ENCODE peak calls at places on chromosomes 3 and 15, in five cellular contexts. One of them, this sample, is unnamed.

GRCh38 chr3:55818485-55818884 is 331.4 kb upstream of the WNT5A start:
- DNase-seq in transverse colon: no peak
- DNase-seq in fibroblast of villous mesenchyme: no peak
- DNase-seq in lower lobe of right lung: no peak
- DNase-seq in foreskin fibroblast: no peak
- DNase-seq in this sample: no peak

GRCh38 chr3:11661827-11662226 is 18.1 kb upstream of the VGLL4 start:
- DNase-seq in foreskin fibroblast: peak; percentile 89
- DNase-seq in transverse colon: no peak
- DNase-seq in fibroblast of villous mesenchyme: peak; percentile 40
- DNase-seq in lower lobe of right lung: no peak
- DNase-seq in this sample: peak; percentile 81

GRCh38 chr3:10198761-10199688 is 34.3 kb downstream of the IRAK2 start:
- DNase-seq in foreskin fibroblast: peak; percentile 59
- DNase-seq in fibroblast of villous mesenchyme: peak; percentile 49
- DNase-seq in transverse colon: peak; percentile 72
- DNase-seq in lower lobe of right lung: no peak
- DNase-seq in this sample: peak; percentile 80

GRCh38 chr3:128942161-128942952 is 51.5 kb downstream of the CFAP92 start:
- DNase-seq in transverse colon: no peak
- DNase-seq in fibroblast of villous mesenchyme: no peak
- DNase-seq in lower lobe of right lung: no peak
- DNase-seq in foreskin fibroblast: no peak
- DNase-seq in this sample: no peak

GRCh38 chr15:95684693-95685115 is 645.8 kb upstream of the NR2F2 start:
- DNase-seq in transverse colon: no peak
- DNase-seq in foreskin fibroblast: peak; percentile 93
- DNase-seq in lower lobe of right lung: no peak
- DNase-seq in fibroblast of villous mesenchyme: peak; percentile 90
- DNase-seq in this sample: peak; percentile 95

GRCh38 chr3:14568269-14568668 is 28.1 kb upstream of the GRIP2 start:
- DNase-seq in fibroblast of villous mesenchyme: no peak
- DNase-seq in foreskin fibroblast: no peak
- DNase-seq in lower lobe of right lung: no peak
- DNase-seq in transverse colon: no peak
- DNase-seq in this sample: no peak

GRCh38 chr15:91678003-91678402 is 175.5 kb upstream of the SLCO3A1 start:
- DNase-seq in fibroblast of villous mesenchyme: no peak
- DNase-seq in lower lobe of right lung: no peak
- DNase-seq in transverse colon: no peak
- DNase-seq in foreskin fibroblast: no peak
- DNase-seq in this sample: no peak

GRCh38 chr15:34179257-34179656 is 30.6 kb downstream of the KATNBL1 start:
- DNase-seq in transverse colon: no peak
- DNase-seq in fibroblast of villous mesenchyme: no peak
- DNase-seq in foreskin fibroblast: no peak
- DNase-seq in lower lobe of right lung: no peak
- DNase-seq in this sample: no peak

GRCh38 chr3:55723653-55724406 is 236.7 kb upstream of the WNT5A start:
- DNase-seq in fibroblast of villous mesenchyme: no peak
- DNase-seq in foreskin fibroblast: no peak
- DNase-seq in transverse colon: no peak
- DNase-seq in lower lobe of right lung: no peak
- DNase-seq in this sample: no peak

GRCh38 chr15:68228143-68228970 is 1.2 kb downstream of the CLN6 start:
- DNase-seq in transverse colon: no peak
- DNase-seq in foreskin fibroblast: peak; percentile 35
- DNase-seq in lower lobe of right lung: no peak
- DNase-seq in fibroblast of villous mesenchyme: peak; percentile 14
- DNase-seq in this sample: peak; percentile 8

GRCh38 chr15:68229386-68230156 is at the start of gene CLN6:
- DNase-seq in fibroblast of villous mesenchyme: peak; percentile 84
- DNase-seq in foreskin fibroblast: peak; percentile 94
- DNase-seq in lower lobe of right lung: peak; percentile 90
- DNase-seq in transverse colon: peak; percentile 87
- DNase-seq in this sample: peak; percentile 77

GRCh38 chr15:68228971-68229385 is 550 bp downstream of the CLN6 start:
- DNase-seq in transverse colon: no peak
- DNase-seq in fibroblast of villous mesenchyme: peak; percentile 5
- DNase-seq in lower lobe of right lung: peak; percentile 57
- DNase-seq in foreskin fibroblast: no peak
- DNase-seq in this sample: no peak

GRCh38 chr15:68231102-68231818 is 1.7 kb upstream of the CLN6 start:
- DNase-seq in foreskin fibroblast: no peak
- DNase-seq in fibroblast of villous mesenchyme: no peak
- DNase-seq in transverse colon: no peak
- DNase-seq in lower lobe of right lung: no peak
- DNase-seq in this sample: no peak

GRCh38 chr15:68230157-68231100 is 901 bp upstream of the CLN6 start:
- DNase-seq in foreskin fibroblast: peak; percentile 62
- DNase-seq in lower lobe of right lung: no peak
- DNase-seq in fibroblast of villous mesenchyme: no peak
- DNase-seq in transverse colon: peak; percentile 30
- DNase-seq in this sample: no peak
- TF ChIP-seq CTCF in foreskin fibroblast: no peak
- TF ChIP-seq CTCF in lower lobe of right lung: no peak
- TF ChIP-seq CTCF in fibroblast of villous mesenchyme: no peak
- TF ChIP-seq CTCF in transverse colon: no peak
- TF ChIP-seq CTCF in this sample: no peak

GRCh38 chr3:33716227-33716626 is 1.8 kb downstream of the CLASP2 start:
- DNase-seq in transverse colon: no peak
- DNase-seq in lower lobe of right lung: no peak
- DNase-seq in fibroblast of villous mesenchyme: peak; percentile 14
- DNase-seq in foreskin fibroblast: peak; percentile 9
- DNase-seq in this sample: no peak
- H3K4me3 ChIP-seq in transverse colon: peak overlapping the region; percentile 94
- H3K4me3 ChIP-seq in lower lobe of right lung: peak overlapping the region; percentile 84
- H3K4me3 ChIP-seq in fibroblast of villous mesenchyme: peak overlapping the region; percentile 80
- H3K4me3 ChIP-seq in foreskin fibroblast: peak overlapping the region; percentile 80
- H3K4me3 ChIP-seq in this sample: peak overlapping the region; percentile 81

DNA sequence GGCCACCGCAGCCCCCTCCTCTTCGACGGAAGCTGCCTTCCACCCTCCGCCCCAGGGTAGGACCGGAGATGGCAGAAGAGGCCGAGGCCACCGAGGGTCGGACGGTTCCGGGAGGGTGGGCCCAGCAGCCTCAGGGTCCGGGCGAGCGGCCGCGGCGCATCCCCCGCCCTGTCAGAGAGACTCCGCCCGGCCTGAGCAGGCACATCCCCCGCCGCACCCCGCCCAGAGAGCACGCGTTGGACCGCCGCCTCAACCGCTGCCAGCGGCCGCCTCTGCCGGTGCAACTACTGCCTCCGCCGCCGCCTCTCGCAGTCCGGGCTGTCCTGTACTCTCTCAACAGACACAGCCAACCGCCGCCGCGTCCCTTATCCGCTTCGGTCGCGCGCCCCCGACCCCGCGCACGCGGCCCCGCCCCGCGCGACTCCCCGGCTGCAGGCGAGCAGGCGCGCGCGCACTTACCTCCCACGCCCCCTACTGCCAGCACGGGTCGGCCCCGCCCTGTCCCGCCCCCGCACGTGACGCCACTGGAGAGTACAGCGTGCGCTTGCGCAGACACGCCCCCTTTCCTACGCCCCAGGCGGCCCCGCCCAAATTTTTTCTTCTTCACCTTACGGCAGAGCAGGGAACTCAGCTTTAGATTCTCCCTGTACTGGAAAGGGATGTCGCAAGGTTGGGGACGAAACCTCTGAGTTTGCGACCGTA is at the start of gene MYO9A:
- DNase-seq in fibroblast of villous mesenchyme: peak; percentile 99
- DNase-seq in lower lobe of right lung: peak; percentile 98
- DNase-seq in foreskin fibroblast: peak; percentile 99
- DNase-seq in transverse colon: peak; percentile 99
- DNase-seq in this sample: peak; percentile 99
- TF ChIP-seq CTCF in fibroblast of villous mesenchyme: no peak
- TF ChIP-seq CTCF in lower lobe of right lung: peak; percentile 16
- TF ChIP-seq CTCF in foreskin fibroblast: no peak
- TF ChIP-seq CTCF in transverse colon: no peak
- TF ChIP-seq CTCF in this sample: no peak

DNA sequence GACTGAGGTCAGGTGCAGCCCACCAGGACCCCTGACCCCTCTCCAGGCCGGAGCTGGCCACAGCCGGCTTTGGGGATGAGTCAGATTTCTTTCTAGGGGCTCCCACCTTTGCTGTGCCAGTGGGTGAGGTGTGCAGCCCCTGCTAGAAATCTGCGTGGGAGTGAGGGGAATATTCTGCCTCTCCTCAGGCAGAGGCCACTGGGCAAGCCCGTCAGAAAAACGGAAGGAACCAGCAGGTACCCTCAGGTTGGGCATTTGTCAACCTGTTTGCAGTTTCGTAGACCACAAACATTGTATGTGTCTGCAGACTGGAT is 1.8 kb downstream of the CTDSPL start:
- DNase-seq in foreskin fibroblast: no peak
- DNase-seq in lower lobe of right lung: no peak
- DNase-seq in fibroblast of villous mesenchyme: no peak
- DNase-seq in transverse colon: no peak
- DNase-seq in this sample: no peak
- H3K4me3 ChIP-seq in foreskin fibroblast: peak overlapping the region; percentile 81
- H3K4me3 ChIP-seq in lower lobe of right lung: peak overlapping the region; percentile 78
- H3K4me3 ChIP-seq in fibroblast of villous mesenchyme: peak overlapping the region; percentile 74
- H3K4me3 ChIP-seq in transverse colon: peak overlapping the region; percentile 68
- H3K4me3 ChIP-seq in this sample: peak overlapping the region; percentile 69